ENCODE peak calls at places on chromosomes 3 and 15, in eight cellular contexts. One of them, this sample, is unnamed.

GRCh38 chr3:174955513-174956001 is 96.4 kb downstream of the NAALADL2 start:
- DNase-seq in brain microvascular endothelial cell: peak; percentile 48
- DNase-seq in LoVo: peak; percentile 27
- DNase-seq in HAP-1: peak; percentile 19
- DNase-seq in globus pallidus: no peak
- DNase-seq in NCI-H82: peak; percentile 17
- DNase-seq in left ventricle myocardium inferior: no peak
- DNase-seq in stimulated activated CD4-positive, alpha-beta T cell treated with anti-CD3 and anti-CD28 coated beads, Interleukin-15, amount 100 ng/mL, for 1 hour: no peak
- DNase-seq in this sample: peak; percentile 65

GRCh38 chr15:98292442-98293240 is 332.1 kb downstream of the ARRDC4 start:
- DNase-seq in NCI-H82: peak; percentile 62
- DNase-seq in HAP-1: peak; percentile 85
- DNase-seq in brain microvascular endothelial cell: peak; percentile 5
- DNase-seq in globus pallidus: no peak
- DNase-seq in stimulated activated CD4-positive, alpha-beta T cell treated with anti-CD3 and anti-CD28 coated beads, Interleukin-15, amount 100 ng/mL, for 1 hour: no peak
- DNase-seq in LoVo: peak; percentile 43
- DNase-seq in left ventricle myocardium inferior: peak; percentile 20
- DNase-seq in this sample: peak; percentile 23

GRCh38 chr15:76973362-76973743 is 21.6 kb upstream of the PSTPIP1 start:
- DNase-seq in left ventricle myocardium inferior: no peak
- DNase-seq in HAP-1: peak; percentile 80
- DNase-seq in stimulated activated CD4-positive, alpha-beta T cell treated with anti-CD3 and anti-CD28 coated beads, Interleukin-15, amount 100 ng/mL, for 1 hour: no peak
- DNase-seq in brain microvascular endothelial cell: no peak
- DNase-seq in NCI-H82: peak; percentile 79
- DNase-seq in LoVo: no peak
- DNase-seq in globus pallidus: peak; percentile 81
- DNase-seq in this sample: no peak

GRCh38 chr3:66115858-66116654 is 77.3 kb upstream of the MAGI1 start:
- DNase-seq in globus pallidus: no peak
- DNase-seq in stimulated activated CD4-positive, alpha-beta T cell treated with anti-CD3 and anti-CD28 coated beads, Interleukin-15, amount 100 ng/mL, for 1 hour: no peak
- DNase-seq in HAP-1: no peak
- DNase-seq in NCI-H82: no peak
- DNase-seq in brain microvascular endothelial cell: peak; percentile 96
- DNase-seq in LoVo: peak; percentile 39
- DNase-seq in left ventricle myocardium inferior: peak; percentile 37
- DNase-seq in this sample: peak; percentile 91

GRCh38 chr15:78396976-78397375 is 41.0 kb upstream of the IREB2 start:
- DNase-seq in brain microvascular endothelial cell: no peak
- DNase-seq in HAP-1: peak; percentile 48
- DNase-seq in stimulated activated CD4-positive, alpha-beta T cell treated with anti-CD3 and anti-CD28 coated beads, Interleukin-15, amount 100 ng/mL, for 1 hour: no peak
- DNase-seq in globus pallidus: peak; percentile 9
- DNase-seq in left ventricle myocardium inferior: peak; percentile 25
- DNase-seq in NCI-H82: peak; percentile 35
- DNase-seq in LoVo: no peak
- DNase-seq in this sample: no peak

GRCh38 chr15:60720493-60721231 is 241.7 kb upstream of the ICE2 start:
- DNase-seq in left ventricle myocardium inferior: no peak
- DNase-seq in stimulated activated CD4-positive, alpha-beta T cell treated with anti-CD3 and anti-CD28 coated beads, Interleukin-15, amount 100 ng/mL, for 1 hour: peak; percentile 13
- DNase-seq in NCI-H82: no peak
- DNase-seq in LoVo: no peak
- DNase-seq in brain microvascular endothelial cell: no peak
- DNase-seq in HAP-1: no peak
- DNase-seq in globus pallidus: no peak
- DNase-seq in this sample: no peak

GRCh38 chr3:71269896-71270295 is 313.6 kb downstream of the FOXP1 start:
- DNase-seq in stimulated activated CD4-positive, alpha-beta T cell treated with anti-CD3 and anti-CD28 coated beads, Interleukin-15, amount 100 ng/mL, for 1 hour: no peak
- DNase-seq in left ventricle myocardium inferior: no peak
- DNase-seq in LoVo: no peak
- DNase-seq in HAP-1: no peak
- DNase-seq in NCI-H82: peak; percentile 16
- DNase-seq in globus pallidus: no peak
- DNase-seq in brain microvascular endothelial cell: no peak
- DNase-seq in this sample: no peak

GRCh38 chr3:75272708-75273107 is 391.4 kb upstream of the FRG2C start:
- DNase-seq in brain microvascular endothelial cell: peak; percentile 35
- DNase-seq in left ventricle myocardium inferior: no peak
- DNase-seq in globus pallidus: no peak
- DNase-seq in NCI-H82: no peak
- DNase-seq in stimulated activated CD4-positive, alpha-beta T cell treated with anti-CD3 and anti-CD28 coated beads, Interleukin-15, amount 100 ng/mL, for 1 hour: no peak
- DNase-seq in LoVo: no peak
- DNase-seq in HAP-1: no peak
- DNase-seq in this sample: peak; percentile 5

GRCh38 chr3:86961297-86961696 is 29.7 kb downstream of the VGLL3 start:
- DNase-seq in left ventricle myocardium inferior: no peak
- DNase-seq in NCI-H82: no peak
- DNase-seq in stimulated activated CD4-positive, alpha-beta T cell treated with anti-CD3 and anti-CD28 coated beads, Interleukin-15, amount 100 ng/mL, for 1 hour: no peak
- DNase-seq in globus pallidus: no peak
- DNase-seq in brain microvascular endothelial cell: no peak
- DNase-seq in LoVo: no peak
- DNase-seq in HAP-1: no peak
- DNase-seq in this sample: no peak

GRCh38 chr15:66617137-66618090 is 51.6 kb upstream of the LCTL start:
- DNase-seq in NCI-H82: peak; percentile 35
- DNase-seq in LoVo: peak; percentile 68
- DNase-seq in HAP-1: no peak
- DNase-seq in left ventricle myocardium inferior: peak; percentile 69
- DNase-seq in globus pallidus: peak; percentile 75
- DNase-seq in brain microvascular endothelial cell: peak; percentile 65
- DNase-seq in stimulated activated CD4-positive, alpha-beta T cell treated with anti-CD3 and anti-CD28 coated beads, Interleukin-15, amount 100 ng/mL, for 1 hour: no peak
- DNase-seq in this sample: peak; percentile 53

GRCh38 chr3:150589759-150590158 is 13.4 kb upstream of the SELENOT start:
- DNase-seq in LoVo: no peak
- DNase-seq in stimulated activated CD4-positive, alpha-beta T cell treated with anti-CD3 and anti-CD28 coated beads, Interleukin-15, amount 100 ng/mL, for 1 hour: no peak
- DNase-seq in globus pallidus: no peak
- DNase-seq in left ventricle myocardium inferior: no peak
- DNase-seq in HAP-1: no peak
- DNase-seq in NCI-H82: peak; percentile 20
- DNase-seq in brain microvascular endothelial cell: no peak
- DNase-seq in this sample: no peak

GRCh38 chr3:24145981-24146822 is 201.1 kb downstream of the NR1D2 start:
- DNase-seq in brain microvascular endothelial cell: peak; percentile 90
- DNase-seq in HAP-1: no peak
- DNase-seq in globus pallidus: no peak
- DNase-seq in LoVo: peak; percentile 11
- DNase-seq in left ventricle myocardium inferior: no peak
- DNase-seq in stimulated activated CD4-positive, alpha-beta T cell treated with anti-CD3 and anti-CD28 coated beads, Interleukin-15, amount 100 ng/mL, for 1 hour: no peak
- DNase-seq in NCI-H82: peak; percentile 92
- DNase-seq in this sample: peak; percentile 46

GRCh38 chr3:31733234-31733667 is 200.5 kb downstream of the STT3B start:
- DNase-seq in NCI-H82: no peak
- DNase-seq in globus pallidus: no peak
- DNase-seq in stimulated activated CD4-positive, alpha-beta T cell treated with anti-CD3 and anti-CD28 coated beads, Interleukin-15, amount 100 ng/mL, for 1 hour: no peak
- DNase-seq in LoVo: peak; percentile 23
- DNase-seq in brain microvascular endothelial cell: no peak
- DNase-seq in HAP-1: no peak
- DNase-seq in left ventricle myocardium inferior: no peak
- DNase-seq in this sample: no peak

GRCh38 chr3:122021811-122022401 is at the start of gene ILDR1:
- DNase-seq in stimulated activated CD4-positive, alpha-beta T cell treated with anti-CD3 and anti-CD28 coated beads, Interleukin-15, amount 100 ng/mL, for 1 hour: no peak
- DNase-seq in globus pallidus: no peak
- DNase-seq in brain microvascular endothelial cell: no peak
- DNase-seq in NCI-H82: no peak
- DNase-seq in LoVo: peak; percentile 75
- DNase-seq in left ventricle myocardium inferior: no peak
- DNase-seq in HAP-1: no peak
- DNase-seq in this sample: no peak

GRCh38 chr3:162295323-162295983 is 798.8 kb downstream of the OTOL1 start:
- DNase-seq in left ventricle myocardium inferior: no peak
- DNase-seq in stimulated activated CD4-positive, alpha-beta T cell treated with anti-CD3 and anti-CD28 coated beads, Interleukin-15, amount 100 ng/mL, for 1 hour: no peak
- DNase-seq in NCI-H82: no peak
- DNase-seq in LoVo: peak; percentile 41
- DNase-seq in globus pallidus: no peak
- DNase-seq in brain microvascular endothelial cell: peak; percentile 90
- DNase-seq in HAP-1: no peak
- DNase-seq in this sample: peak; percentile 98

GRCh38 chr3:153051427-153052095 is 110.5 kb upstream of the RAP2B start:
- DNase-seq in left ventricle myocardium inferior: no peak
- DNase-seq in NCI-H82: no peak
- DNase-seq in HAP-1: no peak
- DNase-seq in brain microvascular endothelial cell: peak; percentile 81
- DNase-seq in globus pallidus: no peak
- DNase-seq in LoVo: peak; percentile 72
- DNase-seq in stimulated activated CD4-positive, alpha-beta T cell treated with anti-CD3 and anti-CD28 coated beads, Interleukin-15, amount 100 ng/mL, for 1 hour: no peak
- DNase-seq in this sample: peak; percentile 93

GRCh38 chr3:53196575-53197407 is 35.8 kb downstream of the PRKCD start:
- DNase-seq in left ventricle myocardium inferior: no peak
- DNase-seq in brain microvascular endothelial cell: peak; percentile 82
- DNase-seq in HAP-1: peak; percentile 79
- DNase-seq in globus pallidus: peak; percentile 32
- DNase-seq in stimulated activated CD4-positive, alpha-beta T cell treated with anti-CD3 and anti-CD28 coated beads, Interleukin-15, amount 100 ng/mL, for 1 hour: no peak
- DNase-seq in NCI-H82: peak; percentile 93
- DNase-seq in LoVo: no peak
- DNase-seq in this sample: peak; percentile 23

GRCh38 chr3:153624310-153625030 is 462.4 kb downstream of the RAP2B start:
- DNase-seq in NCI-H82: no peak
- DNase-seq in left ventricle myocardium inferior: no peak
- DNase-seq in HAP-1: no peak
- DNase-seq in globus pallidus: no peak
- DNase-seq in brain microvascular endothelial cell: no peak
- DNase-seq in stimulated activated CD4-positive, alpha-beta T cell treated with anti-CD3 and anti-CD28 coated beads, Interleukin-15, amount 100 ng/mL, for 1 hour: no peak
- DNase-seq in LoVo: no peak
- DNase-seq in this sample: no peak

GRCh38 chr3:169940486-169941181 is 26.0 kb upstream of the SEC62 start:
- DNase-seq in HAP-1: no peak
- DNase-seq in NCI-H82: no peak
- DNase-seq in globus pallidus: no peak
- DNase-seq in brain microvascular endothelial cell: no peak
- DNase-seq in left ventricle myocardium inferior: no peak
- DNase-seq in stimulated activated CD4-positive, alpha-beta T cell treated with anti-CD3 and anti-CD28 coated beads, Interleukin-15, amount 100 ng/mL, for 1 hour: no peak
- DNase-seq in LoVo: no peak
- DNase-seq in this sample: no peak

GRCh38 chr3:126402666-126403302 is 8.1 kb downstream of the CFAP100 start:
- DNase-seq in stimulated activated CD4-positive, alpha-beta T cell treated with anti-CD3 and anti-CD28 coated beads, Interleukin-15, amount 100 ng/mL, for 1 hour: no peak
- DNase-seq in globus pallidus: no peak
- DNase-seq in LoVo: no peak
- DNase-seq in left ventricle myocardium inferior: no peak
- DNase-seq in brain microvascular endothelial cell: no peak
- DNase-seq in NCI-H82: peak; percentile 28
- DNase-seq in HAP-1: no peak
- DNase-seq in this sample: no peak

GRCh38 chr15:41934843-41935242 is 37.5 kb downstream of the EHD4 start:
- DNase-seq in LoVo: no peak
- DNase-seq in HAP-1: no peak
- DNase-seq in brain microvascular endothelial cell: no peak
- DNase-seq in globus pallidus: no peak
- DNase-seq in left ventricle myocardium inferior: no peak
- DNase-seq in stimulated activated CD4-positive, alpha-beta T cell treated with anti-CD3 and anti-CD28 coated beads, Interleukin-15, amount 100 ng/mL, for 1 hour: peak; percentile 62
- DNase-seq in NCI-H82: no peak
- DNase-seq in this sample: peak; percentile 78

GRCh38 chr3:71166839-71167238 is 416.7 kb downstream of the FOXP1 start:
- DNase-seq in stimulated activated CD4-positive, alpha-beta T cell treated with anti-CD3 and anti-CD28 coated beads, Interleukin-15, amount 100 ng/mL, for 1 hour: no peak
- DNase-seq in HAP-1: no peak
- DNase-seq in left ventricle myocardium inferior: no peak
- DNase-seq in NCI-H82: peak; percentile 55
- DNase-seq in LoVo: no peak
- DNase-seq in globus pallidus: no peak
- DNase-seq in brain microvascular endothelial cell: no peak
- DNase-seq in this sample: no peak

GRCh38 chr15:67422296-67422695 is 98.6 kb upstream of the C15orf61 start:
- DNase-seq in brain microvascular endothelial cell: no peak
- DNase-seq in LoVo: no peak
- DNase-seq in globus pallidus: no peak
- DNase-seq in HAP-1: no peak
- DNase-seq in left ventricle myocardium inferior: no peak
- DNase-seq in NCI-H82: no peak
- DNase-seq in stimulated activated CD4-positive, alpha-beta T cell treated with anti-CD3 and anti-CD28 coated beads, Interleukin-15, amount 100 ng/mL, for 1 hour: no peak
- DNase-seq in this sample: no peak

GRCh38 chr3:7977245-7978103 is 524.1 kb upstream of the LMCD1 start:
- DNase-seq in LoVo: no peak
- DNase-seq in globus pallidus: no peak
- DNase-seq in HAP-1: no peak
- DNase-seq in brain microvascular endothelial cell: peak; percentile 24
- DNase-seq in NCI-H82: peak; percentile 89
- DNase-seq in left ventricle myocardium inferior: no peak
- DNase-seq in stimulated activated CD4-positive, alpha-beta T cell treated with anti-CD3 and anti-CD28 coated beads, Interleukin-15, amount 100 ng/mL, for 1 hour: no peak
- DNase-seq in this sample: peak; percentile 69

GRCh38 chr3:186138272-186138981 is 29.5 kb upstream of the ETV5 start:
- DNase-seq in LoVo: no peak
- DNase-seq in globus pallidus: peak; percentile 20
- DNase-seq in NCI-H82: peak; percentile 30
- DNase-seq in brain microvascular endothelial cell: no peak
- DNase-seq in left ventricle myocardium inferior: no peak
- DNase-seq in HAP-1: no peak
- DNase-seq in stimulated activated CD4-positive, alpha-beta T cell treated with anti-CD3 and anti-CD28 coated beads, Interleukin-15, amount 100 ng/mL, for 1 hour: no peak
- DNase-seq in this sample: no peak

GRCh38 chr15:50261979-50262378 is 3.5 kb downstream of the HDC start:
- DNase-seq in NCI-H82: peak; percentile 18
- DNase-seq in HAP-1: no peak
- DNase-seq in stimulated activated CD4-positive, alpha-beta T cell treated with anti-CD3 and anti-CD28 coated beads, Interleukin-15, amount 100 ng/mL, for 1 hour: no peak
- DNase-seq in brain microvascular endothelial cell: no peak
- DNase-seq in LoVo: no peak
- DNase-seq in globus pallidus: no peak
- DNase-seq in left ventricle myocardium inferior: no peak
- DNase-seq in this sample: no peak

GRCh38 chr3:178672263-178672662 is 136.0 kb downstream of the KCNMB2 start:
- DNase-seq in brain microvascular endothelial cell: peak; percentile 32
- DNase-seq in HAP-1: no peak
- DNase-seq in left ventricle myocardium inferior: no peak
- DNase-seq in stimulated activated CD4-positive, alpha-beta T cell treated with anti-CD3 and anti-CD28 coated beads, Interleukin-15, amount 100 ng/mL, for 1 hour: no peak
- DNase-seq in NCI-H82: no peak
- DNase-seq in LoVo: no peak
- DNase-seq in globus pallidus: no peak
- DNase-seq in this sample: no peak

GRCh38 chr3:146334151-146334550 is 83.2 kb upstream of the PLSCR4 start:
- DNase-seq in left ventricle myocardium inferior: peak; percentile 20
- DNase-seq in stimulated activated CD4-positive, alpha-beta T cell treated with anti-CD3 and anti-CD28 coated beads, Interleukin-15, amount 100 ng/mL, for 1 hour: no peak
- DNase-seq in brain microvascular endothelial cell: peak; percentile 42
- DNase-seq in LoVo: no peak
- DNase-seq in globus pallidus: no peak
- DNase-seq in NCI-H82: peak; percentile 21
- DNase-seq in HAP-1: peak; percentile 28
- DNase-seq in this sample: no peak

GRCh38 chr15:100116416-100117190 is 225.2 kb downstream of the ADAMTS17 start:
- DNase-seq in brain microvascular endothelial cell: no peak
- DNase-seq in stimulated activated CD4-positive, alpha-beta T cell treated with anti-CD3 and anti-CD28 coated beads, Interleukin-15, amount 100 ng/mL, for 1 hour: no peak
- DNase-seq in left ventricle myocardium inferior: peak; percentile 81
- DNase-seq in HAP-1: no peak
- DNase-seq in NCI-H82: no peak
- DNase-seq in globus pallidus: no peak
- DNase-seq in LoVo: no peak
- DNase-seq in this sample: no peak

GRCh38 chr3:188947983-188948657 is 223.7 kb upstream of the TPRG1 start:
- DNase-seq in left ventricle myocardium inferior: peak; percentile 92
- DNase-seq in NCI-H82: peak; percentile 87
- DNase-seq in HAP-1: no peak
- DNase-seq in stimulated activated CD4-positive, alpha-beta T cell treated with anti-CD3 and anti-CD28 coated beads, Interleukin-15, amount 100 ng/mL, for 1 hour: no peak
- DNase-seq in brain microvascular endothelial cell: peak; percentile 92
- DNase-seq in globus pallidus: peak; percentile 91
- DNase-seq in LoVo: peak; percentile 81
- DNase-seq in this sample: peak; percentile 65

GRCh38 chr3:65732060-65732933 is 306.4 kb downstream of the MAGI1 start:
- DNase-seq in brain microvascular endothelial cell: peak; percentile 54
- DNase-seq in globus pallidus: peak; percentile 72
- DNase-seq in left ventricle myocardium inferior: no peak
- DNase-seq in LoVo: peak; percentile 51
- DNase-seq in HAP-1: peak; percentile 37
- DNase-seq in NCI-H82: peak; percentile 80
- DNase-seq in stimulated activated CD4-positive, alpha-beta T cell treated with anti-CD3 and anti-CD28 coated beads, Interleukin-15, amount 100 ng/mL, for 1 hour: no peak
- DNase-seq in this sample: peak; percentile 49

GRCh38 chr15:56837281-56837680 is 81.2 kb upstream of the TCF12 start:
- DNase-seq in NCI-H82: no peak
- DNase-seq in globus pallidus: no peak
- DNase-seq in brain microvascular endothelial cell: no peak
- DNase-seq in stimulated activated CD4-positive, alpha-beta T cell treated with anti-CD3 and anti-CD28 coated beads, Interleukin-15, amount 100 ng/mL, for 1 hour: no peak
- DNase-seq in LoVo: no peak
- DNase-seq in left ventricle myocardium inferior: no peak
- DNase-seq in HAP-1: no peak
- DNase-seq in this sample: no peak

GRCh38 chr3:55169608-55170010 is 241.8 kb upstream of the LRTM1 start:
- DNase-seq in NCI-H82: no peak
- DNase-seq in left ventricle myocardium inferior: no peak
- DNase-seq in brain microvascular endothelial cell: peak; percentile 96
- DNase-seq in stimulated activated CD4-positive, alpha-beta T cell treated with anti-CD3 and anti-CD28 coated beads, Interleukin-15, amount 100 ng/mL, for 1 hour: no peak
- DNase-seq in LoVo: peak; percentile 47
- DNase-seq in HAP-1: no peak
- DNase-seq in globus pallidus: no peak
- DNase-seq in this sample: peak; percentile 91

GRCh38 chr15:94331731-94332130 is 100.4 kb downstream of the MCTP2 start:
- DNase-seq in NCI-H82: no peak
- DNase-seq in globus pallidus: no peak
- DNase-seq in left ventricle myocardium inferior: no peak
- DNase-seq in HAP-1: no peak
- DNase-seq in LoVo: no peak
- DNase-seq in brain microvascular endothelial cell: no peak
- DNase-seq in stimulated activated CD4-positive, alpha-beta T cell treated with anti-CD3 and anti-CD28 coated beads, Interleukin-15, amount 100 ng/mL, for 1 hour: no peak
- DNase-seq in this sample: no peak